ENCODE peak calls at places on chromosomes 16 and 17, in five cellular contexts. D is IMR-90, Y is A549, V is HepG2, G is H1. X is an unnamed sample.

GRCh38 chr16:51875834-51876725 is 670.9 kb downstream of the TOX3 start:
- DNase-seq in D (no peak), Y (no peak), V (no peak), G (no peak), X (no peak)

GRCh38 chr16:70740919-70741778 is 55.3 kb upstream of the MTSS2 start:
- DNase-seq in D (peak; percentile 87), G (no peak), V (no peak), Y (no peak), X (no peak)

GRCh38 chr16:25413962-25414361 is 156.3 kb upstream of the ZKSCAN2 start:
- DNase-seq in Y (no peak), D (no peak), V (no peak), G (no peak), X (no peak)

GRCh38 chr16:608019-608418 is 18.2 kb downstream of the RAB40C start:
- DNase-seq in V (no peak), Y (no peak), G (no peak), D (no peak), X (no peak)

GRCh38 chr17:40517286-40517662 is 15.9 kb upstream of the TNS4 start:
- DNase-seq in V (no peak), D (no peak), Y (no peak), G (no peak), X (no peak)

GRCh38 chr17:8324913-8325312 is 14.7 kb upstream of the ODF4 start:
- DNase-seq in Y (no peak), G (no peak), V (no peak), D (no peak), X (no peak)

GRCh38 chr17:59353936-59354755 is 22.7 kb downstream of the YPEL2 start:
- DNase-seq in Y (no peak), G (no peak), V (no peak), D (no peak), X (no peak)

GRCh38 chr17:9217151-9218067 is 196.1 kb downstream of the NTN1 start:
- DNase-seq in G (no peak), Y (no peak), D (peak; percentile 62), V (peak; percentile 18), X (no peak)

GRCh38 chr17:41049110-41049509 is 2.0 kb upstream of the KRTAP2-1 start:
- DNase-seq in Y (peak; percentile 19), V (peak; percentile 63), G (no peak), D (peak; percentile 84), X (no peak)

GRCh38 chr16:3879258-3879886 is 1.1 kb downstream of the CREBBP start:
- DNase-seq in Y (no peak), D (no peak), V (no peak), G (no peak), X (peak; percentile 38)

GRCh38 chr16:79826732-79827514 is 226.4 kb upstream of the MAF start:
- DNase-seq in Y (no peak), V (no peak), D (no peak), G (no peak), X (no peak)

GRCh38 chr16:71837150-71837549 is 8.6 kb upstream of the ATXN1L start:
- DNase-seq in Y (no peak), G (no peak), D (no peak), V (no peak), X (no peak)

GRCh38 chr16:51630051-51630450 is 479.0 kb upstream of the SALL1 start:
- DNase-seq in V (no peak), D (no peak), G (peak; percentile 54), Y (no peak), X (no peak)

GRCh38 chr17:78888911-78889496 is 14.0 kb downstream of the CEP295NL start:
- DNase-seq in V (no peak), G (no peak), Y (no peak), D (no peak), X (no peak)

GRCh38 chr17:40121886-40122465 is at the start of gene MSL1:
- DNase-seq in Y (peak; percentile 83), G (no peak), V (peak; percentile 70), D (peak; percentile 68), X (peak; percentile 86)

GRCh38 chr16:12350945-12351344 is 374.4 kb downstream of the SNX29 start:
- DNase-seq in Y (peak; percentile 12), V (peak; percentile 27), D (no peak), G (no peak), X (no peak)

GRCh38 chr17:17440938-17441730 is 35.7 kb upstream of the MED9 start:
- DNase-seq in V (no peak), G (no peak), D (no peak), Y (no peak), X (no peak)

GRCh38 chr16:12170103-12171025 is 193.8 kb downstream of the SNX29 start:
- DNase-seq in V (no peak), Y (no peak), G (no peak), D (peak; percentile 72), X (peak; percentile 17)

GRCh38 chr17:7475764-7476422 is 3.5 kb downstream of the ZBTB4 start:
- DNase-seq in V (no peak), D (peak; percentile 41), G (no peak), Y (no peak), X (no peak)

GRCh38 chr16:30394603-30395154 is 541 bp upstream of the ZNF48 start:
- DNase-seq in G (no peak), D (peak; percentile 50), V (no peak), Y (no peak), X (no peak)

GRCh38 chr16:3022697-3023414 is 886 bp downstream of the HCFC1R1 start:
- DNase-seq in D (peak; percentile 20), G (no peak), Y (peak; percentile 86), V (no peak), X (peak; percentile 24)

GRCh38 chr16:68592466-68593337 is 52.4 kb upstream of the CDH3 start:
- DNase-seq in G (no peak), D (no peak), V (peak; percentile 21), Y (peak; percentile 32), X (no peak)

GRCh38 chr17:29190039-29190438 is 9.8 kb upstream of the MYO18A start:
- DNase-seq in G (no peak), Y (no peak), D (no peak), V (no peak), X (no peak)

GRCh38 chr17:68782829-68783228 is 172.4 kb downstream of the ABCA8 start:
- DNase-seq in G (no peak), D (no peak), Y (no peak), V (no peak), X (no peak)

GRCh38 chr17:57136355-57136754 is 51.3 kb downstream of the AKAP1 start:
- DNase-seq in V (no peak), G (no peak), Y (no peak), D (no peak), X (no peak)

GRCh38 chr16:73047536-73048291 is at the start of gene ZFHX3:
- DNase-seq in G (no peak), Y (peak; percentile 73), V (peak; percentile 76), D (peak; percentile 49), X (no peak)
- TF ChIP-seq MAFK in G (no peak), Y (no peak), V (no peak), D (no peak), X (no peak)

DNA sequence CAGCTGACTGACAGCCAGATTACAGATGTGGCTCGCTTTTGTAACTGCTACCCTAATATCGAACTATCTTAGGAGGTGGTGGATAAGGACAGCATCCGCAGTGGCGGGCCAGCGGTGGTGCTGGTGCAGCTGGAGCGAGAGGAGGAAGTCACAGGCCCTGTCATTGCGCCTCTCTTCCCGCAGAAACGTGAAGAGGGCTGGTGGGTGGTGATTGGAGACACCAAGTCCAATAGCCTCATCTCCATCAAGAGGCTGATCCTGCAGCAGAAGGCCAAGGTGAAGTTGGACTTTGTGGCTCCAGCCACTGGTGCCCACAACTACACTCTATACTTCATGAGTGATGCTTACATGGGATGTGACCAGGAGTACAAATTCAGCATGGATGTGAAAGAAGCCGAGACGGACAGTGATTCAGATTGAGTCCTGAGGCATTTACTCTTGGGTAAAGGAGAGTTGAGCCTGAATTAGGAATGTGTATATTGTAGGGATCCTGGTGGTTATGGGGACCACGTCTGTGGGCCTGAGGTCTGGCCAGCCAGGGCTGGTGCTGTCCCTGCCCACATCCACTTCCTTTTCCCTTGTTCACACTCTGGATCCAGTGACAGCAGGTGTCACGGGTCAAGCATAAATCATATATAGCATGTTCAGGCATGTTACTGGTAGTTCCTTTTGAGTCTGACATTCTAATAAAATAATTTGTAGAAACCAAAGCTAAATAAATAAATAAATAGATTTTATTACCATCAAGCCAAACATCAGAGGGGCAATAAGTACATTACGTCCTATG is 89.0 kb upstream of the SMURF2 start:
- DNase-seq in Y (no peak), D (no peak), G (no peak), V (no peak), X (no peak)
- TF ChIP-seq MAFK in Y (no peak), D (no peak), G (no peak), V (no peak), X (no peak)

GRCh38 chr16:58509256-58510096 is 5.8 kb upstream of the SETD6 start:
- DNase-seq in V (no peak), G (no peak), Y (no peak), D (no peak), X (no peak)

GRCh38 chr16:58510097-58510775 is 5.1 kb upstream of the SETD6 start:
- DNase-seq in Y (no peak), G (no peak), D (no peak), V (no peak), X (no peak)

GRCh38 chr16:58513874-58514273 is 1.4 kb upstream of the SETD6 start:
- DNase-seq in Y (no peak), D (peak; percentile 30), G (no peak), V (peak; percentile 38), X (no peak)

GRCh38 chr16:58510776-58511628 is 4.3 kb upstream of the SETD6 start:
- DNase-seq in V (no peak), Y (no peak), G (no peak), D (no peak), X (no peak)

GRCh38 chr16:58511933-58512815 is 3.1 kb upstream of the SETD6 start:
- DNase-seq in D (peak; percentile 55), Y (peak; percentile 70), V (peak; percentile 75), G (peak; percentile 62), X (peak; percentile 89)
- TF ChIP-seq MAFK in D (no peak), Y (no peak), V (no peak), G (no peak), X (no peak)

GRCh38 chr17:44378171-44378705 is 11.2 kb downstream of the ITGA2B start:
- DNase-seq in V (no peak), Y (no peak), G (no peak), D (no peak), X (no peak)

GRCh38 chr17:44376779-44377178 is 12.7 kb downstream of the ITGA2B start:
- DNase-seq in V (no peak), D (no peak), Y (no peak), G (no peak), X (no peak)

GRCh38 chr17:44374306-44375195 is 10.9 kb upstream of the FAM171A2 start:
- DNase-seq in V (peak; percentile 87), G (peak; percentile 75), Y (no peak), D (peak; percentile 15), X (peak; percentile 78)

GRCh38 chr17:44375196-44376017 is 11.8 kb upstream of the FAM171A2 start:
- DNase-seq in V (no peak), G (no peak), Y (no peak), D (no peak), X (no peak)

DNA sequence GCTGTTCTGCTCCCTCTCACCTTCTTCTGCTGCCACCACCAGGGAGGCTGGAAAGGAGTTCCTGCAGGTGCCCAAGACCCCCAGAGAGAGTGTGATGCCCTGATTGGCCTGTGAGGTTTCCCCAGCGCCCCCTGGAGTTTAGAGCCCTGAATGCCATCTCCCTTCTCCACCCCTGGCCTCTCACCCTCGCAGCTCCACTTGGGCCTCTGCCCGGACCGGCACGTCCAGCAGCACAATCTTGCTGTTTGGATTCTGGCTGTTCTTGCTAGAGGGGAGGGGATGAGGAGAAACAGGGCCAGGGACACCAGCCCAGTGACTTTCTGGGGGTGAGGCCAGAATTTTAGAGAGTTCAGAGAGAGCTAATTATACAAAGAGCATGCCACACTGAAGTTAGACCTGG is 12.5 kb upstream of the FAM171A2 start:
- DNase-seq in V (peak; percentile 57), D (peak; percentile 10), G (no peak), Y (no peak), X (peak; percentile 72)
- TF ChIP-seq MAFK in V (no peak), D (no peak), G (no peak), Y (no peak), X (no peak)

GRCh38 chr16:27947696-27948095 is 115.8 kb downstream of the GSG1L start:
- DNase-seq in D (no peak), Y (no peak), G (no peak), V (no peak), X (no peak)
- TF ChIP-seq MAFK in D (no peak), Y (no peak), G (no peak), V (no peak), X (no peak)